ENCODE peak calls at places on chromosomes 1 and 21, in eight cellular contexts. D is NCI-H2081; P is non-pigmented ciliary epithelial cell; W is breast epithelium; R is C1 segment of cervical spinal cord; B is stimulated activated CD4-positive, alpha-beta T cell treated with anti-CD3 and anti-CD28 coated beads, Interleukin-12 subunit alpha, Interleukin-12 subunit beta, amount 100 ng/mL, for 24 hours; X is stimulated activated CD8-positive, alpha-beta memory T cell treated with anti-CD3 and anti-CD28 coated beads, Interleukin-7, amount 100 ng/mL, for 24 hours; L is activated CD8-positive, alpha-beta memory T cell treated with anti-CD3 and anti-CD28 coated beads, Interleukin-2, amount 50 U/mL, for 48 hours. C is an unnamed sample.

GRCh38 chr1:164733070-164733469 is 174.1 kb downstream of the PBX1 start:
- DNase-seq in X (no peak), W (no peak), B (no peak), R (no peak), L (no peak), D (no peak), P (peak), C (no peak)

GRCh38 chr1:240946926-240947325 is 335.0 kb upstream of the GREM2 start:
- DNase-seq in X (no peak), D (no peak), P (no peak), B (peak), W (no peak), L (no peak), R (no peak), C (no peak)

GRCh38 chr1:6827081-6827480 is 41.8 kb downstream of the CAMTA1 start:
- DNase-seq in L (no peak), W (no peak), B (no peak), R (no peak), D (no peak), P (no peak), X (no peak), C (no peak)

GRCh38 chr1:940121-941026 is 16.7 kb downstream of the SAMD11 start:
- DNase-seq in D (peak), L (peak), R (no peak), B (no peak), X (no peak), P (no peak), W (no peak), C (no peak)

GRCh38 chr21:19031956-19032355 is 628.4 kb upstream of the TMPRSS15 start:
- DNase-seq in W (no peak), P (no peak), L (no peak), X (no peak), D (no peak), B (no peak), R (no peak), C (no peak)

GRCh38 chr1:208256556-208256955 is 12.4 kb upstream of the PLXNA2 start:
- DNase-seq in W (peak), B (no peak), R (no peak), P (no peak), D (no peak), X (no peak), L (no peak), C (no peak)

GRCh38 chr21:36699026-36699545 is at the start of gene SIM2:
- DNase-seq in B (no peak), R (no peak), P (no peak), W (no peak), X (no peak), L (peak), D (peak), C (no peak)

GRCh38 chr1:224640587-224640986 is 24.5 kb downstream of the CNIH3 start:
- DNase-seq in R (no peak), B (no peak), L (no peak), W (no peak), P (no peak), D (no peak), X (no peak), C (no peak)

GRCh38 chr1:101431956-101432510 is 195.2 kb downstream of the S1PR1 start:
- DNase-seq in W (no peak), B (no peak), D (no peak), P (no peak), R (no peak), L (no peak), X (no peak), C (no peak)

GRCh38 chr1:51341876-51342496 is 11.6 kb upstream of the TTC39A start:
- DNase-seq in X (no peak), P (no peak), R (no peak), W (no peak), D (no peak), L (peak), B (no peak), C (no peak)

GRCh38 chr21:46153259-46154154 is 1.9 kb downstream of the FTCD start:
- DNase-seq in L (peak), P (no peak), X (peak), D (no peak), B (peak), R (no peak), W (no peak), C (peak)

GRCh38 chr1:31570906-31571305 is 5.4 kb upstream of the TINAGL1 start:
- DNase-seq in W (peak), R (no peak), X (no peak), L (no peak), B (no peak), D (no peak), P (no peak), C (no peak)

GRCh38 chr1:168801032-168801745 is 72.2 kb upstream of the DPT start:
- DNase-seq in D (no peak), X (no peak), W (no peak), P (no peak), R (no peak), L (no peak), B (no peak), C (no peak)

GRCh38 chr1:165592945-165593823 is 37.9 kb upstream of the MGST3 start:
- DNase-seq in D (peak), R (no peak), P (peak), X (peak), W (peak), L (peak), B (peak), C (peak)

GRCh38 chr1:100921110-100921706 is 25.3 kb downstream of the SLC30A7 start:
- DNase-seq in L (no peak), W (no peak), D (peak), P (no peak), X (no peak), R (no peak), B (no peak), C (no peak)

GRCh38 chr1:51570063-51570720 is 46.7 kb upstream of the OSBPL9 start:
- DNase-seq in B (no peak), W (no peak), X (no peak), R (no peak), P (no peak), L (no peak), D (no peak), C (no peak)

GRCh38 chr1:109274533-109275476 is 8.1 kb downstream of the PSRC1 start:
- DNase-seq in B (no peak), L (no peak), D (peak), W (peak), P (no peak), X (no peak), R (no peak), C (no peak)

GRCh38 chr1:19809044-19809750 is 5.9 kb downstream of the RNF186 start:
- DNase-seq in L (no peak), B (no peak), D (no peak), P (no peak), W (no peak), X (no peak), R (no peak), C (no peak)

GRCh38 chr1:49016030-49016991 is 239.6 kb upstream of the BEND5 start:
- DNase-seq in D (no peak), B (no peak), P (no peak), W (no peak), R (no peak), L (no peak), X (no peak), C (no peak)

GRCh38 chr1:54934869-54935268 is 45.6 kb upstream of the TMEM61 start:
- DNase-seq in W (no peak), B (no peak), D (no peak), R (no peak), P (peak), X (no peak), L (no peak), C (no peak)

GRCh38 chr1:4101434-4102150 is 201.5 kb upstream of the C1orf174 start:
- DNase-seq in D (no peak), X (no peak), B (no peak), R (no peak), P (no peak), W (no peak), L (no peak), C (no peak)

GRCh38 chr1:19455353-19455752 is 30.0 kb downstream of the CAPZB start:
- DNase-seq in L (no peak), B (no peak), D (no peak), X (no peak), W (no peak), R (no peak), P (no peak), C (no peak)

GRCh38 chr1:183416850-183417690 is 1.1 kb downstream of the NMNAT2 start:
- DNase-seq in X (peak), L (peak), D (peak), W (peak), B (peak), R (no peak), P (no peak), C (peak)

GRCh38 chr1:221829327-221830011 is 87.6 kb upstream of the DUSP10 start:
- DNase-seq in B (peak), D (no peak), W (no peak), P (peak), L (no peak), R (no peak), X (no peak), C (no peak)

GRCh38 chr1:229102741-229103480 is 168.0 kb upstream of the RAB4A start:
- DNase-seq in L (no peak), B (no peak), D (no peak), R (no peak), X (no peak), W (no peak), P (no peak), C (no peak)

GRCh38 chr1:150560986-150561829 is 12.0 kb downstream of the ADAMTSL4 start:
- DNase-seq in R (no peak), X (peak), P (peak), B (peak), W (peak), L (peak), D (peak), C (no peak)

GRCh38 chr1:198517623-198518022 is 22.9 kb downstream of the ATP6V1G3 start:
- DNase-seq in P (no peak), W (no peak), R (no peak), L (no peak), B (no peak), D (no peak), X (no peak), C (no peak)

GRCh38 chr1:194295690-194296089 is 1109.3 kb upstream of the B3GALT2 start:
- DNase-seq in P (peak), L (no peak), D (peak), B (no peak), R (no peak), X (no peak), W (no peak), C (no peak)

GRCh38 chr21:31293986-31294385 is 50.1 kb downstream of the TIAM1 start:
- DNase-seq in X (peak), B (peak), L (peak), D (no peak), W (no peak), R (no peak), P (peak), C (no peak)

GRCh38 chr1:164664127-164664526 is 105.1 kb downstream of the PBX1 start:
- DNase-seq in B (no peak), W (no peak), X (no peak), L (no peak), R (no peak), D (no peak), P (no peak), C (no peak)

C was measured in omental fat pad.